ENCODE peak calls at places on chromosomes 5 and 9, in nine cellular contexts. E is endothelial cell of umbilical vein; N is heart left ventricle; D is tibial nerve; F is CD8-positive, alpha-beta T cell; V is upper lobe of right lung; O is K562; C is PC-3; X is breast epithelium. S is an unnamed sample. For H3K36me3, the result is how much of the 10 kb centered on the place peaks cover.

GRCh38 chr9:81031422-81032029 is 657.8 kb downstream of the TLE1 start:
- DNase-seq in E (no peak), N (no peak), D (no peak), F (no peak), V (no peak), O (no peak), C (no peak), X (no peak), S (no peak)

GRCh38 chr5:161585798-161586197 is 39.3 kb upstream of the GABRB2 start:
- DNase-seq in E (no peak), N (no peak), D (no peak), F (no peak), V (no peak), O (no peak), C (no peak), X (no peak), S (no peak)

GRCh38 chr5:160508780-160509361 is 87.2 kb downstream of the PTTG1 start:
- DNase-seq in E (peak), N (peak), D (no peak), F (peak), V (no peak), O (peak), C (peak), X (peak), S (no peak)

GRCh38 chr5:143968071-143968878 is 156.3 kb downstream of the HMHB1 start:
- DNase-seq in E (peak), N (no peak), D (no peak), F (no peak), V (no peak), O (no peak), C (peak), X (no peak), S (no peak)

GRCh38 chr9:34520096-34520495 is 2.7 kb downstream of the ENHO start:
- DNase-seq in E (no peak), N (no peak), D (no peak), F (no peak), V (no peak), O (no peak), C (no peak), X (no peak), S (no peak)

GRCh38 chr5:163509288-163510040 is 4.0 kb downstream of the MAT2B start:
- DNase-seq in E (peak), N (no peak), D (no peak), F (no peak), V (no peak), O (no peak), C (peak), X (peak), S (no peak)

GRCh38 chr5:7873216-7873615 is 4.3 kb downstream of the MTRR start:
- DNase-seq in E (no peak), N (no peak), D (no peak), F (no peak), V (no peak), O (no peak), C (no peak), X (no peak), S (no peak)

GRCh38 chr5:67201897-67202549 is 5.4 kb upstream of the CD180 start:
- DNase-seq in E (no peak), N (no peak), D (no peak), F (no peak), V (no peak), O (no peak), C (no peak), X (no peak), S (no peak)

GRCh38 chr5:1501372-1502045 is 22.3 kb downstream of the LPCAT1 start:
- DNase-seq in E (no peak), N (no peak), D (no peak), F (peak), V (no peak), O (no peak), C (no peak), X (no peak), S (peak)

GRCh38 chr5:59583810-59584562 is 309.5 kb downstream of the PDE4D start:
- DNase-seq in E (no peak), N (no peak), D (no peak), F (no peak), V (no peak), O (no peak), C (no peak), X (no peak), S (no peak)

GRCh38 chr5:120463026-120463770 is 902 bp upstream of the PRR16 start:
- DNase-seq in E (no peak), N (no peak), D (no peak), F (no peak), V (no peak), O (no peak), C (no peak), X (no peak), S (no peak)

GRCh38 chr9:107994638-107995037 is 505.1 kb upstream of the KLF4 start:
- DNase-seq in E (no peak), N (no peak), D (no peak), F (no peak), V (no peak), O (no peak), C (no peak), X (no peak), S (no peak)

GRCh38 chr5:83473344-83474169 is 2.0 kb downstream of the VCAN start:
- DNase-seq in E (peak), N (peak), D (peak), F (peak), V (peak), O (peak), C (peak), X (peak), S (peak)

GRCh38 chr5:110321117-110321516 is 405.4 kb downstream of the TMEM232 start:
- DNase-seq in E (no peak), N (no peak), D (no peak), F (no peak), V (no peak), O (no peak), C (no peak), X (no peak), S (no peak)

GRCh38 chr9:17315341-17315740 is 180.5 kb downstream of the CNTLN start:
- DNase-seq in E (no peak), N (no peak), D (no peak), F (no peak), V (no peak), O (no peak), C (no peak), X (no peak), S (no peak)

GRCh38 chr5:115949096-115949495 is 13.2 kb upstream of the LVRN start:
- DNase-seq in E (no peak), N (no peak), D (no peak), F (no peak), V (no peak), O (no peak), C (peak), X (no peak), S (no peak)

GRCh38 chr9:131167146-131167692 is 41.8 kb downstream of the NUP214 start:
- DNase-seq in E (no peak), N (no peak), D (no peak), F (no peak), V (no peak), O (peak), C (no peak), X (no peak), S (no peak)

GRCh38 chr5:73311291-73312110 is 137.1 kb downstream of the FOXD1 start:
- DNase-seq in E (no peak), N (peak), D (peak), F (no peak), V (no peak), O (no peak), C (peak), X (peak), S (no peak)

GRCh38 chr9:118809160-118809625 is 560.0 kb downstream of the BRINP1 start:
- DNase-seq in E (no peak), N (no peak), D (no peak), F (no peak), V (peak), O (no peak), C (no peak), X (no peak), S (no peak)

GRCh38 chr9:127333326-127334064 is 63.5 kb upstream of the SLC2A8 start:
- DNase-seq in E (no peak), N (no peak), D (no peak), F (no peak), V (no peak), O (no peak), C (no peak), X (no peak), S (no peak)

GRCh38 chr9:21096172-21096900 is 18.6 kb upstream of the IFNB1 start:
- DNase-seq in E (peak), N (no peak), D (no peak), F (peak), V (no peak), O (no peak), C (no peak), X (no peak), S (no peak)

GRCh38 chr5:66987949-66988838 is 208.4 kb downstream of the CD180 start:
- DNase-seq in E (peak), N (no peak), D (no peak), F (no peak), V (no peak), O (peak), C (peak), X (no peak), S (no peak)

GRCh38 chr5:30765227-30765626 is 428.3 kb upstream of the CDH6 start:
- DNase-seq in E (no peak), N (no peak), D (no peak), F (no peak), V (no peak), O (no peak), C (peak), X (no peak), S (no peak)

GRCh38 chr5:109611505-109611904 is 78.2 kb upstream of the MAN2A1 start:
- DNase-seq in E (no peak), N (no peak), D (no peak), F (no peak), V (no peak), O (no peak), C (no peak), X (no peak), S (no peak)

GRCh38 chr9:89444212-89444611 is 53.7 kb downstream of the SEMA4D start:
- DNase-seq in E (no peak), N (peak), D (no peak), F (peak), V (no peak), O (no peak), C (no peak), X (no peak), S (no peak)

GRCh38 chr5:89728750-89729149 is 680.8 kb downstream of the CETN3 start:
- DNase-seq in E (no peak), N (peak), D (peak), F (no peak), V (no peak), O (no peak), C (no peak), X (peak), S (no peak)

GRCh38 chr9:34123682-34124081 is 2.8 kb downstream of the DCAF12 start:
- DNase-seq in E (no peak), N (peak), D (no peak), F (no peak), V (no peak), O (no peak), C (no peak), X (peak), S (peak)

GRCh38 chr5:131270809-131271208 is 7.0 kb downstream of the CDC42SE2 start:
- DNase-seq in E (no peak), N (no peak), D (no peak), F (no peak), V (no peak), O (no peak), C (peak), X (no peak), S (no peak)

GRCh38 chr9:135920973-135921585 is 13.7 kb upstream of the CAMSAP1 start:
- DNase-seq in E (no peak), N (no peak), D (no peak), F (no peak), V (peak), O (no peak), C (no peak), X (no peak), S (peak)

GRCh38 chr9:132996526-132996925 is 18.0 kb downstream of the GFI1B start:
- DNase-seq in E (no peak), N (no peak), D (no peak), F (no peak), V (no peak), O (peak), C (no peak), X (no peak), S (no peak)

GRCh38 chr5:18745988-18746615 is 1111.8 kb downstream of the TAF11L14 start:
- DNase-seq in E (peak), N (no peak), D (no peak), F (peak), V (no peak), O (no peak), C (peak), X (no peak), S (no peak)

GRCh38 chr5:138000102-138000723 is 32.7 kb downstream of the FAM13B start:
- DNase-seq in E (peak), N (peak), D (no peak), F (no peak), V (no peak), O (no peak), C (peak), X (no peak), S (no peak)
- H3K36me3 ChIP-seq in E (under half), N (under half), D (under half), F (under half), V (under half), O (under half), C (under half), X (under half), S (under half)

GRCh38 chr5:177982072-177982727 is 13.8 kb downstream of the PROP1 start:
- DNase-seq in E (no peak), N (no peak), D (no peak), F (peak), V (peak), O (no peak), C (peak), X (no peak), S (no peak)
- TF ChIP-seq CTCF in E (no peak), N (no peak), D (no peak), F (no peak), V (peak), O (peak), C (peak), X (no peak), S (no peak)

GRCh38 chr9:106962105-106962504 is 99.1 kb downstream of the ZNF462 start:
- DNase-seq in E (no peak), N (no peak), D (no peak), F (no peak), V (no peak), O (no peak), C (no peak), X (no peak), S (no peak)
- H3K27ac ChIP-seq in E (peak), N (peak), D (peak), F (no peak), V (no peak), O (no peak), C (peak), X (peak), S (peak)

GRCh38 chr5:53427965-53428364 is 52.5 kb upstream of the FST start:
- DNase-seq in E (no peak), N (no peak), D (no peak), F (no peak), V (no peak), O (no peak), C (no peak), X (no peak), S (no peak)

GRCh38 chr5:53425598-53426516 is 54.6 kb upstream of the FST start:
- DNase-seq in E (no peak), N (no peak), D (no peak), F (no peak), V (no peak), O (peak), C (peak), X (no peak), S (no peak)

GRCh38 chr5:53426878-53427277 is 53.6 kb upstream of the FST start:
- DNase-seq in E (no peak), N (no peak), D (no peak), F (no peak), V (no peak), O (no peak), C (no peak), X (no peak), S (no peak)

GRCh38 chr5:53424691-53425597 is 55.5 kb upstream of the FST start:
- DNase-seq in E (no peak), N (no peak), D (no peak), F (no peak), V (no peak), O (no peak), C (peak), X (no peak), S (no peak)

GRCh38 chr5:53426517-53426839 is 54.0 kb upstream of the FST start:
- DNase-seq in E (no peak), N (no peak), D (no peak), F (no peak), V (no peak), O (no peak), C (no peak), X (no peak), S (no peak)
- H3K36me3 ChIP-seq in E (under half), N (under half), D (under half), F (under half), V (under half), O (under half), C (under half), X (under half), S (under half)

GRCh38 chr9:13446935-13447334 is 167.4 kb upstream of the MPDZ start:
- DNase-seq in E (peak), N (no peak), D (no peak), F (no peak), V (no peak), O (no peak), C (no peak), X (no peak), S (no peak)
- TF ChIP-seq CTCF in E (no peak), N (peak), D (peak), F (no peak), V (peak), O (no peak), C (no peak), X (no peak), S (no peak)

GRCh38 chr9:110066929-110067716 is 140.8 kb downstream of the C9orf152 start:
- DNase-seq in E (peak), N (no peak), D (no peak), F (no peak), V (no peak), O (no peak), C (no peak), X (no peak), S (no peak)
- H3K27ac ChIP-seq in E (peak), N (peak), D (no peak), F (no peak), V (no peak), O (no peak), C (no peak), X (peak), S (peak)

DNA sequence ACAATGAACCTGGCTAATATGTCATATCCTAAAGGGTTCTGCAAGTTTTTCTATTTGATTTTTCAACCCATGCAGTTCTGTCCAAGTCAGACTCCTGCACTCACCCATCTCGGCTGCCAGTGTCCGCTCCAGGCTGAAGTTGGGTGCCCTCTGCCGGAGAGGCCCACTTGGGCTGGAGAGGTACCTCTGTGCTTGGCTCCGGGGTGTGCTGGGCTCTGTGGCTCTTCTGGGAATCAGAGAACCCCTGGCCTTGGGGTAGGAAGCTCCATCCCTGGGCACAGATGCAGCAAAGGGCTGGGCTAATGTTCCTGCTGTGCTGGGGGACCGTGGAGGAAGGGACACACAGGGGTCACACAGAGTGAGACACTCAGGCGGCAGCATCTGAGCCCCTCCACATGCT is 26.2 kb downstream of the ORM2 start:
- DNase-seq in E (no peak), N (peak), D (no peak), F (no peak), V (peak), O (no peak), C (no peak), X (no peak), S (no peak)
- H3K36me3 ChIP-seq in E (under half), N (half or more), D (half or more), F (half or more), V (half or more), O (under half), C (under half), X (under half), S (half or more)

GRCh38 chr9:95044731-95045508 is 272.6 kb downstream of the FANCC start:
- DNase-seq in E (no peak), N (peak), D (no peak), F (no peak), V (no peak), O (no peak), C (no peak), X (no peak), S (no peak)
- TF ChIP-seq CTCF in E (no peak), N (peak), D (no peak), F (no peak), V (no peak), O (peak), C (no peak), X (no peak), S (no peak)

GRCh38 chr5:137497396-137498290 is 1.5 kb downstream of the SPOCK1 start:
- DNase-seq in E (peak), N (no peak), D (no peak), F (no peak), V (peak), O (no peak), C (peak), X (no peak), S (no peak)
- H3K27ac ChIP-seq in E (peak), N (no peak), D (peak), F (no peak), V (no peak), O (no peak), C (no peak), X (no peak), S (no peak)

GRCh38 chr5:173736374-173736773 is 119.9 kb upstream of the BOD1 start:
- DNase-seq in E (no peak), N (no peak), D (no peak), F (no peak), V (no peak), O (no peak), C (no peak), X (no peak), S (no peak)
- H3K36me3 ChIP-seq in E (under half), N (under half), D (under half), F (under half), V (under half), O (under half), C (under half), X (under half), S (under half)

S was measured in left lung.